ENCODE peak calls at places on chromosomes 6 and 20, in nine cellular contexts. C is chondrocyte, E is nephron progenitor cell, D is heart left ventricle, S is NB4, Y is dermis blood vessel endothelial cell, Q is glutamatergic neuron, Z is kidney, K is endothelial cell. L is an unnamed sample.

GRCh38 chr6:125154184-125155135 is 887 bp downstream of the TPD52L1 start:
- DNase-seq in S (no peak), Z (peak), K (peak), Y (peak), C (no peak), E (peak), D (peak), Q (peak), L (peak)

GRCh38 chr20:50709574-50709973 is 18.2 kb upstream of the RIPOR3 start:
- DNase-seq in Q (no peak), S (no peak), C (no peak), Y (no peak), Z (no peak), K (no peak), D (no peak), E (no peak), L (no peak)

GRCh38 chr6:69865126-69865525 is 1.2 kb upstream of the COL19A1 start:
- DNase-seq in Q (no peak), Y (peak), D (no peak), S (no peak), K (no peak), C (no peak), Z (no peak), E (no peak), L (no peak)

GRCh38 chr20:38962898-38963484 is 847 bp downstream of the DHX35 start:
- DNase-seq in C (no peak), D (no peak), S (peak), Y (peak), Q (no peak), K (no peak), Z (no peak), E (no peak), L (no peak)

GRCh38 chr6:136318676-136319075 is 29.0 kb upstream of the BCLAF1 start:
- DNase-seq in K (no peak), Q (no peak), E (no peak), S (no peak), Z (no peak), C (no peak), D (no peak), Y (no peak), L (no peak)

GRCh38 chr20:63979549-63980316 is at the start of gene SAMD10:
- DNase-seq in C (no peak), K (peak), Y (peak), D (peak), S (peak), Z (peak), E (peak), Q (peak), L (no peak)

GRCh38 chr6:27839303-27840081 is 72.7 kb downstream of the OR2B2 start:
- DNase-seq in Q (no peak), C (no peak), D (no peak), S (peak), K (no peak), Y (peak), Z (no peak), E (no peak), L (no peak)

GRCh38 chr6:112710710-112711109 is 363.6 kb downstream of the RFPL4B start:
- DNase-seq in C (no peak), Z (no peak), S (no peak), K (no peak), E (no peak), Q (no peak), D (no peak), Y (no peak), L (no peak)

GRCh38 chr20:57033994-57034393 is 232.4 kb downstream of the BMP7 start:
- DNase-seq in S (no peak), D (no peak), K (no peak), Z (no peak), C (no peak), Y (no peak), Q (no peak), E (no peak), L (no peak)

GRCh38 chr6:145670306-145670705 is 65.0 kb downstream of the EPM2A start:
- DNase-seq in Y (peak), D (no peak), S (no peak), E (no peak), C (no peak), Q (no peak), Z (no peak), K (no peak), L (no peak)

GRCh38 chr6:692356-692851 is 535 bp downstream of the EXOC2 start:
- DNase-seq in E (peak), Y (peak), C (no peak), Q (peak), K (peak), Z (no peak), D (peak), S (peak), L (no peak)

GRCh38 chr6:11613858-11614257 is 76.3 kb downstream of the TMEM170B start:
- DNase-seq in Q (no peak), S (no peak), D (no peak), Z (no peak), C (no peak), Y (peak), E (no peak), K (no peak), L (no peak)

GRCh38 chr6:163127587-163127986 is 286.9 kb upstream of the QKI start:
- DNase-seq in S (no peak), D (no peak), Y (no peak), Z (no peak), C (no peak), Q (no peak), K (no peak), E (no peak), L (no peak)

GRCh38 chr20:51042657-51043247 is 19.8 kb upstream of the KCNG1 start:
- DNase-seq in C (no peak), K (no peak), E (no peak), Z (no peak), D (no peak), Q (no peak), Y (no peak), S (no peak), L (no peak)

GRCh38 chr6:161308075-161308655 is 34.3 kb upstream of the AGPAT4 start:
- DNase-seq in Z (no peak), K (no peak), Y (no peak), S (no peak), D (no peak), E (no peak), C (no peak), Q (no peak), L (no peak)

GRCh38 chr6:7535498-7535897 is 6.0 kb upstream of the DSP start:
- DNase-seq in K (no peak), Z (no peak), D (no peak), S (no peak), E (no peak), Y (no peak), Q (no peak), C (no peak), L (no peak)

GRCh38 chr20:35319206-35320197 is 27.3 kb upstream of the FAM83C start:
- DNase-seq in K (no peak), C (no peak), Q (no peak), D (no peak), S (no peak), Y (peak), Z (no peak), E (no peak), L (no peak)

GRCh38 chr6:40796280-40797223 is 209.4 kb upstream of the LRFN2 start:
- DNase-seq in C (no peak), Y (no peak), Q (peak), Z (no peak), E (peak), K (no peak), D (peak), S (no peak), L (no peak)

GRCh38 chr20:45970646-45971424 is 1.2 kb downstream of the ZNF335 start:
- DNase-seq in Y (peak), S (peak), K (no peak), Q (no peak), Z (peak), C (peak), D (no peak), E (peak), L (no peak)

GRCh38 chr6:112579601-112580000 is 232.5 kb downstream of the RFPL4B start:
- DNase-seq in S (no peak), Y (no peak), Q (no peak), D (no peak), C (no peak), K (no peak), Z (no peak), E (no peak), L (no peak)

GRCh38 chr20:32297439-32297838 is 20.0 kb downstream of the KIF3B start:
- DNase-seq in S (no peak), K (no peak), Y (no peak), Z (no peak), C (no peak), D (no peak), Q (no peak), E (no peak), L (no peak)

GRCh38 chr6:165876568-165876967 is 213.5 kb upstream of the PDE10A start:
- DNase-seq in Q (no peak), Y (no peak), C (no peak), D (no peak), S (no peak), E (no peak), K (no peak), Z (peak), L (no peak)

GRCh38 chr6:54689620-54690019 is 157.0 kb upstream of the FAM83B start:
- DNase-seq in E (no peak), K (no peak), D (no peak), Z (no peak), C (no peak), Q (no peak), Y (no peak), S (no peak), L (peak)

L was measured in NT2/D1.